ENCODE peak calls at places on chromosomes 6 and 20, in four cellular contexts. One of them, this sample, is unnamed.

GRCh38 chr20:61447950-61448349 is 195.9 kb downstream of the CDH4 start:
- DNase-seq in astrocyte of the spinal cord: no peak
- DNase-seq in CD8-positive, alpha-beta memory T cell: no peak
- DNase-seq in LHCN-M2: no peak
- DNase-seq in this sample: no peak

GRCh38 chr6:108739496-108740330 is 108.5 kb upstream of the ARMC2 start:
- DNase-seq in astrocyte of the spinal cord: peak; percentile 20
- DNase-seq in CD8-positive, alpha-beta memory T cell: no peak
- DNase-seq in LHCN-M2: no peak
- DNase-seq in this sample: no peak

GRCh38 chr6:37103169-37104039 is 66.5 kb upstream of the PIM1 start:
- DNase-seq in astrocyte of the spinal cord: no peak
- DNase-seq in CD8-positive, alpha-beta memory T cell: no peak
- DNase-seq in LHCN-M2: peak; percentile 64
- DNase-seq in this sample: no peak

GRCh38 chr20:23225407-23226060 is 125.1 kb upstream of the NXT1 start:
- DNase-seq in astrocyte of the spinal cord: peak; percentile 22
- DNase-seq in CD8-positive, alpha-beta memory T cell: no peak
- DNase-seq in LHCN-M2: peak; percentile 98
- DNase-seq in this sample: no peak

GRCh38 chr6:57173886-57174510 is 1.9 kb downstream of the BAG2 start:
- DNase-seq in astrocyte of the spinal cord: peak; percentile 76
- DNase-seq in CD8-positive, alpha-beta memory T cell: no peak
- DNase-seq in LHCN-M2: peak; percentile 75
- DNase-seq in this sample: no peak

GRCh38 chr6:158849899-158850806 is 31.0 kb upstream of the EZR start:
- DNase-seq in astrocyte of the spinal cord: peak; percentile 93
- DNase-seq in CD8-positive, alpha-beta memory T cell: peak; percentile 85
- DNase-seq in LHCN-M2: peak; percentile 89
- DNase-seq in this sample: peak; percentile 69

GRCh38 chr20:57605045-57605444 is 15.2 kb downstream of the ZBP1 start:
- DNase-seq in astrocyte of the spinal cord: no peak
- DNase-seq in CD8-positive, alpha-beta memory T cell: peak; percentile 71
- DNase-seq in LHCN-M2: no peak
- DNase-seq in this sample: no peak

GRCh38 chr20:25389381-25389857 is 1.2 kb downstream of the ABHD12 start:
- DNase-seq in astrocyte of the spinal cord: peak; percentile 50
- DNase-seq in CD8-positive, alpha-beta memory T cell: no peak
- DNase-seq in LHCN-M2: peak; percentile 17
- DNase-seq in this sample: no peak

GRCh38 chr20:32893878-32894483 is 35.3 kb downstream of the EFCAB8 start:
- DNase-seq in astrocyte of the spinal cord: peak; percentile 3
- DNase-seq in CD8-positive, alpha-beta memory T cell: peak; percentile 38
- DNase-seq in LHCN-M2: no peak
- DNase-seq in this sample: no peak

GRCh38 chr20:60053125-60053812 is 95.0 kb downstream of the CDH26 start:
- DNase-seq in astrocyte of the spinal cord: no peak
- DNase-seq in CD8-positive, alpha-beta memory T cell: no peak
- DNase-seq in LHCN-M2: no peak
- DNase-seq in this sample: no peak

GRCh38 chr6:142943746-142944125 is 1.2 kb downstream of the HIVEP2 start:
- DNase-seq in astrocyte of the spinal cord: peak; percentile 47
- DNase-seq in CD8-positive, alpha-beta memory T cell: peak; percentile 63
- DNase-seq in LHCN-M2: peak; percentile 23
- DNase-seq in this sample: peak; percentile 7